ENCODE peak calls at places on chromosomes 4 and X, in four cellular contexts. C, R, D and K are unnamed samples.

GRCh38 chrX:276588-277171 is 4.5 kb upstream of the PLCXD1 start:
- DNase-seq in C (no peak), R (peak), D (peak), K (no peak)

GRCh38 chr4:11505225-11505971 is 76.7 kb upstream of the HS3ST1 start:
- DNase-seq in C (peak), R (no peak), D (no peak), K (no peak)

GRCh38 chrX:97398030-97398551 is 514.4 kb downstream of the RPA4 start:
- DNase-seq in C (no peak), R (no peak), D (no peak), K (no peak)

GRCh38 chrX:150692296-150692695 is 900 bp upstream of the MTMR1 start:
- DNase-seq in C (no peak), R (no peak), D (no peak), K (no peak)

GRCh38 chrX:136189222-136189621 is 41.9 kb downstream of the FHL1 start:
- DNase-seq in C (no peak), R (no peak), D (no peak), K (no peak)

GRCh38 chr4:37023504-37023903 is 221.0 kb upstream of the NWD2 start:
- DNase-seq in C (no peak), R (no peak), D (no peak), K (no peak)

GRCh38 chrX:9681422-9681821 is 84.2 kb downstream of the GPR143 start:
- DNase-seq in C (no peak), R (no peak), D (no peak), K (no peak)

GRCh38 chrX:121236040-121236439 is 188.6 kb downstream of the GLUD2 start:
- DNase-seq in C (no peak), R (no peak), D (no peak), K (no peak)

GRCh38 chrX:132058050-132058449 is 34.9 kb downstream of the STK26 start:
- DNase-seq in C (no peak), R (no peak), D (no peak), K (no peak)

GRCh38 chr4:101921370-101921769 is 130.8 kb downstream of the BANK1 start:
- DNase-seq in C (no peak), R (no peak), D (no peak), K (no peak)

GRCh38 chr4:4333265-4333706 is 43.2 kb downstream of the ZBTB49 start:
- DNase-seq in C (no peak), R (no peak), D (no peak), K (no peak)

GRCh38 chr4:182022899-182023298 is 220.3 kb upstream of the TENM3 start:
- DNase-seq in C (no peak), R (no peak), D (no peak), K (no peak)

DNA sequence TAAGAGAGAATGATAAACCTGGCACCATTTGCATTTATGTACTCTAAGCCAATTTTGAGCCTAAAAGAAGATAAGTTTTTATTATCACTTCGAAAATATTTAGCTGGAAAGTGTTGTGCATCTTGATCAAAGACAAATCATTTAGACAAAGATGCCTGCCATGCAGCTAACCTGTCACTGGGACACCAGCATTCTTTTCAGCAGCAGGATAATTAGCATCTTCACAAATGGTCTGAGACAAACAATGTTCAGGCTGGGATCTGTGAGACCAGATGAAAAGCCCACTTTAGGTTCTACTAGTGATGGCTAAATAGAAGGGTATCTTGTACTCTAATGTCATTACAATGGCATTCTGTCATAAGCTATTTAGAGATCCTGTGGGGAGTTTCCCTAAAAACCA is 7.1 kb downstream of the PRDM8 start:
- DNase-seq in C (no peak), R (peak), D (no peak), K (no peak)
- TF ChIP-seq EZH2 in C (no peak), R (no peak), D (no peak), K (no peak)

GRCh38 chrX:153642655-153643430 is 4.2 kb upstream of the DUSP9 start:
- DNase-seq in C (no peak), R (no peak), D (no peak), K (no peak)
- TF ChIP-seq EZH2 in C (no peak), R (no peak), D (no peak), K (no peak)

DNA sequence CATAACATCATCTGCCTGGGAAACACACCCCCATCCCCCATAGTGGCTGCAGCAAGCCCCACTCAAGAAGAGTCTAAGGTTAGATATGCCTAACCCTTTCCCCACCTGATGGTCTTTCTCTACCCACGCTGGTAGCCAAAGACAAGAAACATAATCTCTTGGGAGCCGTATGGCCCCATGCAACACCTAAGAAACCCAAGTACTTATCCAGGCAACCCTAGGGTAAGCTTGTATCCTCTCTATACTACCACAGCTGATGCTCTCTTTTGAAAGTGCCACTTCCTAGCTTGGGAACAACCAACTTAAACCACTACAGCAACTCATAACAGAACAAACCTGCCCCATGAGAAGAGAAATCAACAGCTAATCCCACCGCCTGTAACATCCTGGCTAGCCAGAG is 161.1 kb downstream of the MSN start:
- DNase-seq in C (no peak), R (no peak), D (no peak), K (no peak)
- TF ChIP-seq EZH2 in C (no peak), R (no peak), D (no peak), K (no peak)

GRCh38 chr4:139558235-139559094 is 2.4 kb upstream of the SETD7 start:
- DNase-seq in C (no peak), R (no peak), D (no peak), K (no peak)

GRCh38 chr4:139559692-139560091 is 3.7 kb upstream of the SETD7 start:
- DNase-seq in C (no peak), R (no peak), D (no peak), K (no peak)

GRCh38 chr4:139557506-139558110 is 1.6 kb upstream of the SETD7 start:
- DNase-seq in C (no peak), R (peak), D (no peak), K (no peak)

GRCh38 chr4:139560396-139561084 is 4.5 kb upstream of the SETD7 start:
- DNase-seq in C (no peak), R (peak), D (no peak), K (no peak)

GRCh38 chr4:139559095-139559490 is 3.1 kb upstream of the SETD7 start:
- DNase-seq in C (no peak), R (no peak), D (no peak), K (no peak)
- TF ChIP-seq EZH2 in C (no peak), R (no peak), D (no peak), K (no peak)

GRCh38 chr4:1750381-1751154 is 29.2 kb downstream of the TACC3 start:
- DNase-seq in C (no peak), R (no peak), D (no peak), K (no peak)

GRCh38 chr4:1747603-1747967 is 26.3 kb downstream of the TACC3 start:
- DNase-seq in C (no peak), R (no peak), D (no peak), K (no peak)

GRCh38 chr4:1749826-1750225 is 28.5 kb downstream of the TACC3 start:
- DNase-seq in C (no peak), R (no peak), D (peak), K (no peak)

GRCh38 chr4:1748465-1748995 is 27.2 kb downstream of the TACC3 start:
- DNase-seq in C (peak), R (peak), D (peak), K (no peak)

DNA sequence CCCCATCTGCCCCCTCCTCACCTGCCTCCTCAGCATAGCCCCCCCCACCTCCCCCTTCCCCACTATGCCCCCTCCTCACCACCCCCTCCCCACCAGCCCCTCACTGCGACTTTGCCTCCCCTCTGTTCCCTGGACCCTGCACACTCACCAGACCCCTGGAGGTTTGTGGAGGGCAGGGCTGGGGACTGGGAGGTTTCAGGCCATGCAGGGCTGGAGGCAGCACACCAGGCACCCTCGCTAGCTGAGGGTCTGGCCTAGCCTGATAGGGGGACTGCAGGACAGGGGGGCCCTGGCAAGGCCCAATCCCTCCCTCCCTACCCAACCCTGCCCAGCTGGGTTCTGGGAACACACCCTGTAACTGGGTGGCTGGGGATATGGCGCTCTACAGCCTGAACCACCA is 28.0 kb downstream of the TACC3 start:
- DNase-seq in C (no peak), R (no peak), D (no peak), K (no peak)
- TF ChIP-seq EZH2 in C (no peak), R (no peak), D (no peak), K (no peak)

DNA sequence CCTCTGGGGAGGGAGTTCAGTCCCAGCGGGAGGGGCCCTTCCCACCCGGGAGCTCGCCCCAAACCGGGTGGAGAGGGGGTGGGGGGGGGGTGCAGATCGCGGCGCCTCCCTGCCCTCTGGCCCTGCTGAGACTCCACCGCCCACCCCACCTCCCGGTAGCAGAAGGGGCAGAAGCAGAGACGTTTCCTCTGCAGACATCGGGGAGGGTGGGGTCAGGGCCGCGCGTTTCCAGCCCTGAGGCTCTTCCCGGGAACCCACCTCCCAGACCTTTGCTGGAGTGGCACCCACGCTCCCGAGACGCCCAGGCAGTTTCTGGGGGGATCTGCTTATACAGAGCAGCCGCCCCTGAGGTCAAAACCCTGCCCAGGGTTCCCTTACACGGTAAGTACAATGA is 30.2 kb downstream of the CPLX1 start:
- DNase-seq in C (no peak), R (no peak), D (no peak), K (no peak)
- TF ChIP-seq EZH2 in C (no peak), R (no peak), D (no peak), K (no peak)

DNA sequence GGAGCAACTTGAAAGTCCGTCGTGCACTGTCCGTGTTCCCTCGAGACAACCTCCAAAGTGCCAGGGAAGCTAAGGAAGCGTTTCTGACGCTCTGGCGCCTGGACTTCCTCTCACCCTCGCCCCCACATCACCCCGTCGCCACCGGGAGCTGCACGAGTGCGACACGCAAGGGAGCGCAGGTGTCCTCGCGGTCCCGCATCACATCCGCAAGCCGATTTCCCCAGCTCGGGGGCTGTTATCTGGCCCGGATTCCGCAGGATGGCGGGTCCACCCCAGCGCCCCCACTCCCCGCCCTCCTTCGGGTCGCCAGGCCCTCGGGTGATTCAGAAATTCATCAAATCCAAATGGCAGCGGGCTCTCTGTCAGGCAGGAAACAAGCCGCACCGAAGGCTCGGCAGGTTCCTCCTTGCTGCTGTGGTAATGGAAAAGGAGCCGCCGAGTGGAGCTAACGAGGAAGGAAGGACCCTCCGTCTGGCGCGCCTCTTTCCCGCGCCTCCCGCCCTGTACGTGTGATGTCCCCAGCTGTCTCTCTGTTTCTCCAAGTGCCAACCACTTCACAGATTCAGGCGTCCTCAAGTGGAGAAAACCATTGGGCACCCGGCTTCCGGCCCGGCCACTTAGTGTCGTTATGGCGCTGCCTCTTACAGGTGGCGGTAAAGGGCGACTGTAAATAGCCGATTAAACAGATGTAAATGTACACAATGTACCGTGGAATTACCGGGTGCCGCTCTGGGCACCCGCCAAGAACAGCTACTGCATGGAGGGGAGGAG is 901 bp upstream of the SETD7 start:
- DNase-seq in C (no peak), R (peak), D (peak), K (no peak)
- TF ChIP-seq EZH2 in C (no peak), R (peak), D (peak), K (no peak)

GRCh38 chrX:40005290-40006011 is 92.3 kb downstream of the BCOR start:
- DNase-seq in C (no peak), R (peak), D (no peak), K (no peak)
- TF ChIP-seq EZH2 in C (no peak), R (peak), D (no peak), K (no peak)

GRCh38 chr4:112511294-112512118 is 4.5 kb downstream of the NEUROG2 start:
- DNase-seq in C (no peak), R (peak), D (no peak), K (no peak)
- TF ChIP-seq EZH2 in C (no peak), R (peak), D (no peak), K (no peak)

DNA sequence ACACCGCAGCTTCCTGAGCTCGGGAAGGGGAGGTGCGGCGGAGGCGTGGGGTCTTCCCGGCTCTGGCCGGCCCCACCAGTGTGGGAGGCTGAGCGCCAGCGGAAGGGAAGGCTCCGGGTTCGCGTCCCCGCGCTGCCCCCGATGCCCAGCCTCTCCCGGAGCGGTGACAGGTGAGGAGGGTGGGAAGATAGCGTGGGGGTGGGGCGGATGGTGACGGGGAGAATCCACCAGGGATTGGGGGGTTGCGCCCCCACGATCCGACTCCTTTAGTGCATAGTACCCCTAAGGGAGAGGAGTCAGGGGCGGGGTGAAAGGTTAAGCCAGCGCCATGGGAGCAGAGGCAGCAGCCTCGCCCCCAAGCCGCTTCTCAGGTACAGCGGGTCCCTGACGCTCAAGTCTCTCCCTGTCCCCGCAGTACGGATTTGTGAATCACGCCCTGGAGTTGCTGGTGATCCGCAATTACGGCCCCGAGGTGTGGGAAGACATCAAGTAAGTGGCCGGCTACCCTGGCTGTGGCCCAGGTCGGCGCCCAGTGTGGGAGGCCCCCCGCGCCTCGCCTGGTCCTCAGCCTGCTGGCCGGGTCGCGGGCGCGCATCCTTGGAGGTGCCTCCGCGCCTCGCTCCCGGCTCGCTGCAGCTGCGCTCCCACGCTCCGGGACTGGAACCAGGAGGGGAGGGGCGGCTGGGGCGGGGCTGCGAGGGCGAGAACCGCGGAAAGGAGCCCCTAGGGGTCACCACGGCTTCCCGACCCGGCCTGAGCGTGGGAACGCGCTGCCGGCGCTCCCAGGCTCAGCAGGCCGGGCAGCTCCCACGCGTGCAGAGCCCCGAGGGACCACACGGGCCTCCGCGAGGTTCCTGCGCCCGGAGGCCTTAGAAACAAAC is 791 bp downstream of the GUCY1B1 start:
- DNase-seq in C (no peak), R (peak), D (no peak), K (no peak)
- TF ChIP-seq EZH2 in C (no peak), R (peak), D (no peak), K (no peak)